ENCODE peak calls at places on chromosomes 16 and 17, in six cellular contexts. One of them, this sample, is unnamed.

GRCh38 chr16:57998484-57998883 is 2.0 kb downstream of the ZNF319 start:
- DNase-seq in HCT116: no peak
- DNase-seq in spleen: peak
- DNase-seq in neural progenitor cell: no peak
- DNase-seq in heart left ventricle: no peak
- DNase-seq in dorsolateral prefrontal cortex: no peak
- DNase-seq in this sample: no peak

GRCh38 chr17:59844884-59845594 is 47.7 kb downstream of the TUBD1 start:
- DNase-seq in spleen: no peak
- DNase-seq in heart left ventricle: no peak
- DNase-seq in dorsolateral prefrontal cortex: no peak
- DNase-seq in HCT116: no peak
- DNase-seq in neural progenitor cell: no peak
- DNase-seq in this sample: no peak

GRCh38 chr17:13000561-13000960 is 17.3 kb downstream of the ELAC2 start:
- DNase-seq in dorsolateral prefrontal cortex: no peak
- DNase-seq in spleen: no peak
- DNase-seq in neural progenitor cell: no peak
- DNase-seq in HCT116: no peak
- DNase-seq in heart left ventricle: no peak
- DNase-seq in this sample: no peak

GRCh38 chr16:63617990-63618763 is 1503.7 kb downstream of the CDH11 start:
- DNase-seq in heart left ventricle: peak
- DNase-seq in HCT116: no peak
- DNase-seq in dorsolateral prefrontal cortex: no peak
- DNase-seq in neural progenitor cell: no peak
- DNase-seq in spleen: no peak
- DNase-seq in this sample: no peak

GRCh38 chr17:13395346-13395745 is 206.4 kb downstream of the HS3ST3A1 start:
- DNase-seq in neural progenitor cell: no peak
- DNase-seq in heart left ventricle: no peak
- DNase-seq in dorsolateral prefrontal cortex: no peak
- DNase-seq in spleen: no peak
- DNase-seq in HCT116: no peak
- DNase-seq in this sample: no peak

GRCh38 chr17:35972945-35973332 is 8.4 kb downstream of the CCL16 start:
- DNase-seq in HCT116: no peak
- DNase-seq in neural progenitor cell: no peak
- DNase-seq in dorsolateral prefrontal cortex: no peak
- DNase-seq in spleen: no peak
- DNase-seq in heart left ventricle: no peak
- DNase-seq in this sample: no peak

GRCh38 chr17:67421869-67422273 is 44.8 kb downstream of the PITPNC1 start:
- DNase-seq in dorsolateral prefrontal cortex: no peak
- DNase-seq in neural progenitor cell: no peak
- DNase-seq in spleen: no peak
- DNase-seq in HCT116: peak
- DNase-seq in heart left ventricle: no peak
- DNase-seq in this sample: no peak

GRCh38 chr16:1674306-1674705 is 3.8 kb upstream of the JPT2 start:
- DNase-seq in dorsolateral prefrontal cortex: no peak
- DNase-seq in heart left ventricle: no peak
- DNase-seq in neural progenitor cell: no peak
- DNase-seq in spleen: no peak
- DNase-seq in HCT116: no peak
- DNase-seq in this sample: no peak

GRCh38 chr17:10357768-10358167 is 15.0 kb downstream of the MYH13 start:
- DNase-seq in HCT116: no peak
- DNase-seq in heart left ventricle: no peak
- DNase-seq in spleen: no peak
- DNase-seq in dorsolateral prefrontal cortex: no peak
- DNase-seq in neural progenitor cell: peak
- DNase-seq in this sample: no peak

GRCh38 chr17:44546711-44547606 is 10.3 kb upstream of the FZD2 start:
- DNase-seq in dorsolateral prefrontal cortex: no peak
- DNase-seq in HCT116: no peak
- DNase-seq in neural progenitor cell: no peak
- DNase-seq in spleen: no peak
- DNase-seq in heart left ventricle: no peak
- DNase-seq in this sample: no peak

GRCh38 chr16:70298988-70299938 is at the start of gene DDX19B:
- DNase-seq in spleen: peak
- DNase-seq in dorsolateral prefrontal cortex: peak
- DNase-seq in HCT116: peak
- DNase-seq in neural progenitor cell: peak
- DNase-seq in heart left ventricle: peak
- DNase-seq in this sample: peak

GRCh38 chr17:75447951-75448856 is 8.2 kb upstream of the TMEM94 start:
- DNase-seq in spleen: no peak
- DNase-seq in heart left ventricle: no peak
- DNase-seq in HCT116: no peak
- DNase-seq in neural progenitor cell: no peak
- DNase-seq in dorsolateral prefrontal cortex: no peak
- DNase-seq in this sample: no peak

GRCh38 chr17:8162232-8162996 is at the start of gene VAMP2:
- DNase-seq in heart left ventricle: peak
- DNase-seq in dorsolateral prefrontal cortex: peak
- DNase-seq in HCT116: no peak
- DNase-seq in neural progenitor cell: peak
- DNase-seq in spleen: peak
- DNase-seq in this sample: peak

GRCh38 chr17:34628883-34629282 is 49.5 kb downstream of the TMEM132E start:
- DNase-seq in heart left ventricle: no peak
- DNase-seq in HCT116: no peak
- DNase-seq in spleen: no peak
- DNase-seq in dorsolateral prefrontal cortex: no peak
- DNase-seq in neural progenitor cell: no peak
- DNase-seq in this sample: no peak

GRCh38 chr16:24035127-24035842 is 199.5 kb downstream of the PRKCB start:
- DNase-seq in dorsolateral prefrontal cortex: no peak
- DNase-seq in HCT116: no peak
- DNase-seq in heart left ventricle: no peak
- DNase-seq in neural progenitor cell: peak
- DNase-seq in spleen: peak
- DNase-seq in this sample: no peak

GRCh38 chr17:29124135-29124930 is 55.9 kb downstream of the MYO18A start:
- DNase-seq in spleen: no peak
- DNase-seq in heart left ventricle: no peak
- DNase-seq in HCT116: no peak
- DNase-seq in neural progenitor cell: peak
- DNase-seq in dorsolateral prefrontal cortex: no peak
- DNase-seq in this sample: no peak

GRCh38 chr16:81752876-81753227 is 26.2 kb upstream of the PLCG2 start:
- DNase-seq in neural progenitor cell: no peak
- DNase-seq in heart left ventricle: no peak
- DNase-seq in dorsolateral prefrontal cortex: no peak
- DNase-seq in spleen: no peak
- DNase-seq in HCT116: no peak
- DNase-seq in this sample: no peak

GRCh38 chr16:50368410-50369132 is at the start of gene BRD7:
- DNase-seq in heart left ventricle: peak
- DNase-seq in dorsolateral prefrontal cortex: peak
- DNase-seq in neural progenitor cell: peak
- DNase-seq in HCT116: no peak
- DNase-seq in spleen: peak
- DNase-seq in this sample: peak

GRCh38 chr16:17246974-17247718 is 223.6 kb downstream of the XYLT1 start:
- DNase-seq in neural progenitor cell: no peak
- DNase-seq in HCT116: no peak
- DNase-seq in spleen: no peak
- DNase-seq in heart left ventricle: no peak
- DNase-seq in dorsolateral prefrontal cortex: no peak
- DNase-seq in this sample: no peak

GRCh38 chr17:32519769-32520701 is 33.2 kb downstream of the CDK5R1 start:
- DNase-seq in spleen: peak
- DNase-seq in neural progenitor cell: peak
- DNase-seq in dorsolateral prefrontal cortex: no peak
- DNase-seq in HCT116: no peak
- DNase-seq in heart left ventricle: peak
- DNase-seq in this sample: no peak

GRCh38 chr17:68296217-68297140 is 5.2 kb downstream of the ARSG start:
- DNase-seq in HCT116: no peak
- DNase-seq in neural progenitor cell: no peak
- DNase-seq in heart left ventricle: no peak
- DNase-seq in spleen: peak
- DNase-seq in dorsolateral prefrontal cortex: no peak
- DNase-seq in this sample: no peak

GRCh38 chr16:86856946-86857586 is 278.7 kb downstream of the FOXL1 start:
- DNase-seq in heart left ventricle: no peak
- DNase-seq in neural progenitor cell: no peak
- DNase-seq in dorsolateral prefrontal cortex: no peak
- DNase-seq in HCT116: no peak
- DNase-seq in spleen: no peak
- DNase-seq in this sample: no peak

GRCh38 chr16:15973460-15973859 is 24.0 kb downstream of the ABCC1 start:
- DNase-seq in neural progenitor cell: no peak
- DNase-seq in dorsolateral prefrontal cortex: no peak
- DNase-seq in spleen: no peak
- DNase-seq in heart left ventricle: no peak
- DNase-seq in HCT116: no peak
- DNase-seq in this sample: no peak

GRCh38 chr16:426115-426905 is 861 bp downstream of the RAB11FIP3 start:
- DNase-seq in dorsolateral prefrontal cortex: no peak
- DNase-seq in heart left ventricle: peak
- DNase-seq in neural progenitor cell: peak
- DNase-seq in spleen: peak
- DNase-seq in HCT116: no peak
- DNase-seq in this sample: peak

GRCh38 chr16:30958164-30959083 is 870 bp downstream of the SETD1A start:
- DNase-seq in HCT116: peak
- DNase-seq in spleen: peak
- DNase-seq in neural progenitor cell: peak
- DNase-seq in heart left ventricle: no peak
- DNase-seq in dorsolateral prefrontal cortex: no peak
- DNase-seq in this sample: no peak

GRCh38 chr17:58270476-58271290 is 10.1 kb downstream of the MPO start:
- DNase-seq in spleen: peak
- DNase-seq in neural progenitor cell: no peak
- DNase-seq in HCT116: peak
- DNase-seq in dorsolateral prefrontal cortex: no peak
- DNase-seq in heart left ventricle: no peak
- DNase-seq in this sample: no peak
- H3K27ac ChIP-seq in spleen: no peak
- H3K27ac ChIP-seq in neural progenitor cell: no peak
- H3K27ac ChIP-seq in HCT116: no peak
- H3K27ac ChIP-seq in dorsolateral prefrontal cortex: no peak
- H3K27ac ChIP-seq in heart left ventricle: no peak
- H3K27ac ChIP-seq in this sample: no peak

GRCh38 chr17:27565874-27566672 is 64.9 kb upstream of the LGALS9 start:
- DNase-seq in neural progenitor cell: no peak
- DNase-seq in dorsolateral prefrontal cortex: no peak
- DNase-seq in spleen: peak
- DNase-seq in heart left ventricle: no peak
- DNase-seq in HCT116: no peak
- DNase-seq in this sample: no peak

GRCh38 chr17:27567563-27567859 is 63.5 kb upstream of the LGALS9 start:
- DNase-seq in dorsolateral prefrontal cortex: no peak
- DNase-seq in neural progenitor cell: no peak
- DNase-seq in heart left ventricle: no peak
- DNase-seq in spleen: peak
- DNase-seq in HCT116: no peak
- DNase-seq in this sample: no peak

GRCh38 chr17:27568811-27569210 is 62.2 kb upstream of the LGALS9 start:
- DNase-seq in spleen: no peak
- DNase-seq in heart left ventricle: no peak
- DNase-seq in neural progenitor cell: no peak
- DNase-seq in HCT116: no peak
- DNase-seq in dorsolateral prefrontal cortex: no peak
- DNase-seq in this sample: no peak

GRCh38 chr17:27568216-27568615 is 62.8 kb upstream of the LGALS9 start:
- DNase-seq in spleen: peak
- DNase-seq in dorsolateral prefrontal cortex: no peak
- DNase-seq in HCT116: no peak
- DNase-seq in heart left ventricle: no peak
- DNase-seq in neural progenitor cell: no peak
- DNase-seq in this sample: no peak

GRCh38 chr17:27566673-27567562 is 64.1 kb upstream of the LGALS9 start:
- DNase-seq in neural progenitor cell: no peak
- DNase-seq in spleen: peak
- DNase-seq in dorsolateral prefrontal cortex: no peak
- DNase-seq in heart left ventricle: no peak
- DNase-seq in HCT116: no peak
- DNase-seq in this sample: no peak
- H3K27ac ChIP-seq in neural progenitor cell: no peak
- H3K27ac ChIP-seq in spleen: no peak
- H3K27ac ChIP-seq in dorsolateral prefrontal cortex: no peak
- H3K27ac ChIP-seq in heart left ventricle: peak
- H3K27ac ChIP-seq in HCT116: no peak
- H3K27ac ChIP-seq in this sample: no peak

GRCh38 chr16:67235816-67236547 is 9.1 kb downstream of the TMEM208 start:
- DNase-seq in neural progenitor cell: no peak
- DNase-seq in dorsolateral prefrontal cortex: no peak
- DNase-seq in heart left ventricle: no peak
- DNase-seq in HCT116: no peak
- DNase-seq in spleen: peak
- DNase-seq in this sample: no peak
- H3K27ac ChIP-seq in neural progenitor cell: no peak
- H3K27ac ChIP-seq in dorsolateral prefrontal cortex: no peak
- H3K27ac ChIP-seq in heart left ventricle: no peak
- H3K27ac ChIP-seq in HCT116: peak
- H3K27ac ChIP-seq in spleen: no peak
- H3K27ac ChIP-seq in this sample: no peak

GRCh38 chr17:82403662-82404660 is 14.2 kb upstream of the HEXD start:
- DNase-seq in neural progenitor cell: no peak
- DNase-seq in spleen: no peak
- DNase-seq in HCT116: no peak
- DNase-seq in heart left ventricle: no peak
- DNase-seq in dorsolateral prefrontal cortex: no peak
- DNase-seq in this sample: no peak

GRCh38 chr17:82402865-82403264 is 15.3 kb upstream of the HEXD start:
- DNase-seq in heart left ventricle: no peak
- DNase-seq in HCT116: no peak
- DNase-seq in dorsolateral prefrontal cortex: no peak
- DNase-seq in spleen: no peak
- DNase-seq in neural progenitor cell: no peak
- DNase-seq in this sample: no peak

GRCh38 chr17:82406131-82406671 is 11.9 kb upstream of the HEXD start:
- DNase-seq in neural progenitor cell: no peak
- DNase-seq in heart left ventricle: no peak
- DNase-seq in HCT116: no peak
- DNase-seq in dorsolateral prefrontal cortex: no peak
- DNase-seq in spleen: no peak
- DNase-seq in this sample: no peak

GRCh38 chr17:82407255-82407654 is 10.9 kb upstream of the HEXD start:
- DNase-seq in neural progenitor cell: no peak
- DNase-seq in spleen: no peak
- DNase-seq in heart left ventricle: peak
- DNase-seq in HCT116: no peak
- DNase-seq in dorsolateral prefrontal cortex: no peak
- DNase-seq in this sample: no peak

DNA sequence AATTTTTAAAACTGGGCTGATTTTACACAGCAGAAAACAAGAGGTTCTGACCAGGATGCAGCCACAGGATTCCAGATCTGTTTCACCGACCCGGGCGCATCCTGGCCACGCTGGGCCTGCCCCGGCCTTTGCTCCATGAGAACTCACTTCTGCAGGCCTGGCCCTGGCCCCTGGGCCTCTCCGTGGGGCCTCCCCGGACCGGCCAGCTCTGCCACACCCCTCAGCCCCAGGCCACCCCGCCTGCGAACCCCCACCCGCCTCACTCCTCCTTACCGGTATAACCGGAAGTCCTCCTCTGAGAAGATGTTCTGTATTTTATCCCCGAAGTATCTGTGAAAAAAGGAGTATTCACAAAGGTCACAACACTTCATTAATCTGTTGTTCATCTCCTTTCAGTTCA is 13.1 kb upstream of the HEXD start:
- DNase-seq in neural progenitor cell: no peak
- DNase-seq in HCT116: no peak
- DNase-seq in dorsolateral prefrontal cortex: no peak
- DNase-seq in heart left ventricle: no peak
- DNase-seq in spleen: no peak
- DNase-seq in this sample: no peak
- H3K27ac ChIP-seq in neural progenitor cell: no peak
- H3K27ac ChIP-seq in HCT116: no peak
- H3K27ac ChIP-seq in dorsolateral prefrontal cortex: no peak
- H3K27ac ChIP-seq in heart left ventricle: no peak
- H3K27ac ChIP-seq in spleen: no peak
- H3K27ac ChIP-seq in this sample: no peak

This sample was measured in substantia nigra.